ENCODE peak calls at places on chromosomes 1 and 21, in five cellular contexts. L is SJCRH30; I is CD4-positive, alpha-beta memory T cell; P is kidney tubule cell; V is foreskin fibroblast. A is an unnamed sample.

GRCh38 chr1:12202577-12202976 is 27.3 kb upstream of the VPS13D start:
- DNase-seq in P (no peak), I (no peak), V (no peak), L (no peak), A (no peak)

GRCh38 chr1:48500541-48501440 is 28.8 kb upstream of the SPATA6 start:
- DNase-seq in V (no peak), L (no peak), I (no peak), P (no peak), A (no peak)

GRCh38 chr1:156705321-156705917 is at the start of gene CRABP2:
- DNase-seq in L (no peak), P (no peak), V (peak; percentile 69), I (no peak), A (no peak)

GRCh38 chr1:231279683-231280082 is 38.7 kb downstream of the GNPAT start:
- DNase-seq in I (no peak), L (no peak), P (no peak), V (no peak), A (no peak)

GRCh38 chr1:158752155-158752712 is 2.3 kb upstream of the OR6K6 start:
- DNase-seq in V (no peak), L (no peak), I (no peak), P (no peak), A (no peak)

GRCh38 chr1:41935226-41935625 is 16.5 kb upstream of the HIVEP3 start:
- DNase-seq in L (no peak), I (no peak), V (peak; percentile 75), P (peak; percentile 33), A (no peak)

GRCh38 chr1:201711811-201712210 is 117.1 kb upstream of the IPO9 start:
- DNase-seq in L (no peak), V (peak; percentile 68), I (no peak), P (peak; percentile 75), A (no peak)

GRCh38 chr1:2975466-2976179 is 45.6 kb upstream of the ACTRT2 start:
- DNase-seq in V (no peak), I (no peak), L (no peak), P (no peak), A (no peak)

GRCh38 chr21:13827201-13827600 is 217.6 kb downstream of the POTED start:
- DNase-seq in I (no peak), V (no peak), L (no peak), P (no peak), A (no peak)

GRCh38 chr1:23798662-23799142 is 1.9 kb downstream of the GALE start:
- DNase-seq in I (no peak), P (no peak), V (no peak), L (no peak), A (no peak)

GRCh38 chr1:154962238-154962678 is 676 bp upstream of the PYGO2 start:
- DNase-seq in P (peak; percentile 37), I (peak; percentile 49), L (no peak), V (peak; percentile 66), A (no peak)

GRCh38 chr1:156848461-156849150 is 10.3 kb downstream of the INSRR start:
- DNase-seq in P (peak; percentile 46), L (no peak), V (no peak), I (peak; percentile 65), A (no peak)

GRCh38 chr1:233340031-233340555 is 12.6 kb downstream of the MAP3K21 start:
- DNase-seq in P (no peak), V (no peak), I (no peak), L (no peak), A (no peak)

GRCh38 chr1:152252157-152252556 is 28.2 kb upstream of the HRNR start:
- DNase-seq in V (no peak), P (peak; percentile 39), L (no peak), I (no peak), A (no peak)